ENCODE peak calls at places on chromosome 17, in nine cellular contexts. R is transverse colon, G is mucosa of descending colon, C is WERI-Rb-1, B is vagina, E is cardiac fibroblast, L is uterus, S is AG10803, K is heart left ventricle. W is an unnamed sample.
A peak's percentile ranks its signal among the peaks of the same experiment; 100 is the strongest.

GRCh38 chr17:48732688-48733629 is 4.4 kb upstream of the HOXB13 start:
- DNase-seq in L (no peak), B (no peak), S (no peak), E (no peak), R (no peak), G (no peak), C (no peak), K (no peak), W (no peak)

GRCh38 chr17:28657756-28658155 is 4.0 kb downstream of the SDF2 start:
- DNase-seq in K (no peak), C (no peak), B (no peak), R (no peak), L (no peak), G (no peak), E (no peak), S (no peak), W (peak; percentile 48)

GRCh38 chr17:65556014-65556909 is 5.2 kb downstream of the AXIN2 start:
- DNase-seq in G (peak; percentile 91), E (peak; percentile 74), S (peak; percentile 73), L (peak; percentile 88), C (peak; percentile 89), R (peak; percentile 94), B (no peak), K (peak; percentile 85), W (peak; percentile 52)

GRCh38 chr17:29099527-29099926 is 56.6 kb downstream of the PIPOX start:
- DNase-seq in C (no peak), B (no peak), K (no peak), G (no peak), L (no peak), E (no peak), R (no peak), S (no peak), W (no peak)

GRCh38 chr17:45240905-45241314 is 19.2 kb downstream of the FMNL1 start:
- DNase-seq in R (no peak), B (no peak), C (no peak), K (no peak), S (no peak), L (no peak), G (no peak), E (no peak), W (no peak)

GRCh38 chr17:9924735-9925191 is 19.7 kb upstream of the RCVRN start:
- DNase-seq in L (no peak), S (peak; percentile 64), K (no peak), B (no peak), R (no peak), C (peak; percentile 57), G (no peak), E (peak; percentile 78), W (peak; percentile 49)

GRCh38 chr17:66707051-66707450 is 127.9 kb upstream of the CACNG5 start:
- DNase-seq in R (no peak), S (no peak), B (no peak), K (no peak), E (no peak), C (no peak), G (no peak), L (no peak), W (no peak)

GRCh38 chr17:79843917-79844815 is 4.9 kb upstream of the CBX4 start:
- DNase-seq in E (peak; percentile 79), S (peak; percentile 73), R (peak; percentile 69), C (peak; percentile 72), K (peak; percentile 84), L (no peak), B (no peak), G (peak; percentile 72), W (no peak)

GRCh38 chr17:15029469-15029868 is 235.7 kb downstream of the PMP22 start:
- DNase-seq in E (no peak), B (no peak), G (no peak), C (no peak), R (no peak), L (no peak), S (no peak), K (no peak), W (no peak)

GRCh38 chr17:55237268-55237667 is 27.5 kb upstream of the HLF start:
- DNase-seq in R (no peak), E (no peak), S (peak; percentile 10), L (no peak), G (no peak), K (no peak), B (no peak), C (no peak), W (no peak)

GRCh38 chr17:7818746-7819645 is 15.0 kb upstream of the KDM6B start:
- DNase-seq in C (no peak), R (no peak), S (no peak), K (no peak), L (no peak), E (no peak), G (no peak), B (no peak), W (no peak)

GRCh38 chr17:76962858-76963257 is 94.7 kb downstream of the MGAT5B start:
- DNase-seq in L (no peak), K (no peak), E (no peak), S (no peak), R (no peak), C (no peak), G (no peak), B (no peak), W (no peak)

GRCh38 chr17:17151055-17151454 is 55.1 kb downstream of the PLD6 start:
- DNase-seq in R (no peak), B (no peak), G (no peak), K (no peak), E (peak; percentile 59), L (no peak), C (no peak), S (peak; percentile 84), W (peak; percentile 77)

GRCh38 chr17:67011527-67012175 is 32.7 kb upstream of the CACNG1 start:
- DNase-seq in G (no peak), E (no peak), L (no peak), C (no peak), B (no peak), S (no peak), R (no peak), K (no peak), W (no peak)

GRCh38 chr17:35795007-35795870 is at the start of gene MMP28:
- DNase-seq in B (peak; percentile 46), G (peak; percentile 87), C (peak; percentile 51), E (no peak), K (peak; percentile 50), L (no peak), S (no peak), R (peak; percentile 84), W (no peak)

GRCh38 chr17:18319604-18320256 is 4.6 kb downstream of the SMCR8 start:
- DNase-seq in L (no peak), S (peak; percentile 77), C (peak; percentile 59), E (peak; percentile 84), K (peak; percentile 51), G (no peak), B (no peak), R (no peak), W (peak; percentile 50)

GRCh38 chr17:31425646-31426045 is 34.2 kb downstream of the RAB11FIP4 start:
- DNase-seq in G (peak; percentile 41), B (no peak), C (peak; percentile 62), E (no peak), L (no peak), S (no peak), R (no peak), K (peak; percentile 56), W (no peak)

DNA sequence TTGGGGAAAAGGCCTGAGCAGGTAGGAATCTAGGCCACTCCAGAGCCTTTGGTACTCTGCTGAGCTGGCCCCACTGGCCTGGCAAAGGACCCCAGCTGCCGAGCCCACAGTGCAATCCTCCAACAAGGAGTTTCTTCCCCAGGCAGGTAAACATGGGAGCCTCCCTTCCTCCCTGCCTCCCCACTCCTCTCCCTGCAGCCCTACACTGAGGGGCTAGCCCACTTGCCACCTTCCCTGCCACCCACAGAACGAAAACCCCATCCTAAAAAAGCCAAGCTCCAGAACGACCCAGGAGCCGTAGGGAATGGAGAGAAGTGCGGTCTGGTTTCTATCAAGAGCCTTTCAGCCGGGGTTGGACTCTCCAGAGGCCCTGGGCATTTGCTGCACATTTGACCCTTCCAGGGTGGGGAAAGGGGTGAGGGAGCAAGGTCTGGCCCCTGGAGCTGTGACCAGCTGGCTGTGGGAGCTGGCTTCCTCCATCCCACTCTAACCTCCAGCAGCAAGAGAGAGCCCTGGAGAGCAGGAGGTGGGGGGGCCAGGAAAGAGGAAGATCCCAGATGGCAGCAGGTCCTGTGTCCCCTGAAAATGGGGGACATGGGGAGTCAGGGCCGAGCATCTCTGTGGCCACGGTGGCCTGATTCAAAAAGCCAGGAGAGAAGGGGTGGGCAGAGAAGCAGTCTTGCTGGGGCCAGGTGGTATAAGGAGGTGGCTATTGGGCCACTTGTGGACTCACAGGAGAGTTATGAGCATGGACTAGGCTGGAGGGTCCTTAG is 1.3 kb downstream of the HID1 start:
- DNase-seq in S (no peak), G (no peak), B (no peak), K (no peak), R (no peak), C (no peak), L (no peak), E (no peak), W (no peak)
- H3K4me3 ChIP-seq in S (no peak overlapping the region), G (peak overlapping the region; percentile 34), B (peak overlapping the region; percentile 74), K (peak overlapping the region; percentile 80), R (peak overlapping the region; percentile 71), C (no peak overlapping the region), L (no peak overlapping the region), E (no peak overlapping the region), W (no peak overlapping the region)

GRCh38 chr17:81258292-81258691 is 19.2 kb downstream of the NDUFAF8 start:
- DNase-seq in S (no peak), K (no peak), C (no peak), E (no peak), G (no peak), L (no peak), B (no peak), R (no peak), W (no peak)
- TF ChIP-seq CTCF in S (no peak), K (no peak), C (peak; percentile 74), E (no peak), G (no peak), L (no peak), B (no peak), R (no peak), W (no peak)

DNA sequence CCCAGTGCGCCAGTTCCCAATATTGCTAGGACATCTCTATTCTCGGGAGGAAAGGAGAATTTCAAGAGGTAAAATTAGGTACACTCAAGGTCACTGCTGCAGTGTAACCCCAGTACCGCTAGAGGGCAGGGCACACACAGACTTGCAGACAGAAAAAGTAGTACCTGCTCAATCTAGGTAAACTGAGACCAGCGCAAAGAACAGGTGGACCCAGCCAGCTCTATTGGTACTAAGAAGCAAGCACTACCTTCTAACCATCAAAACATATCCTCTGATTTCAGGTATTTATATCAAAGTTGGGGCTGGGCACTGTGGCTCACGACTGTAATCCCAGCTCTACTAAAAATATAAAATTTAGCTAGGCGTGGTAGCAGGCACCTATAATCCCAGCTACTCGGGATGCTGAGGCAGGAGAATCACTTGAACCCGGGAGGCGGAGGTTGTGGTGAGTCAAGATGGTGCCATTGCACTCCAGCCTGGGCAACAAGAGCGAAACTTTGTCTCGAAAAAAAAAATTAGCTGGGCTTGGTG is 3.6 kb upstream of the WDR81 start:
- DNase-seq in C (peak; percentile 69), R (peak; percentile 80), K (peak; percentile 65), L (peak; percentile 73), E (peak; percentile 71), S (peak; percentile 45), G (no peak), B (no peak), W (peak; percentile 33)
- H3K4me3 ChIP-seq in C (peak overlapping the region; percentile 17), R (peak overlapping the region; percentile 27), K (no peak overlapping the region), L (no peak overlapping the region), E (no peak overlapping the region), S (no peak overlapping the region), G (no peak overlapping the region), B (no peak overlapping the region), W (no peak overlapping the region)

DNA sequence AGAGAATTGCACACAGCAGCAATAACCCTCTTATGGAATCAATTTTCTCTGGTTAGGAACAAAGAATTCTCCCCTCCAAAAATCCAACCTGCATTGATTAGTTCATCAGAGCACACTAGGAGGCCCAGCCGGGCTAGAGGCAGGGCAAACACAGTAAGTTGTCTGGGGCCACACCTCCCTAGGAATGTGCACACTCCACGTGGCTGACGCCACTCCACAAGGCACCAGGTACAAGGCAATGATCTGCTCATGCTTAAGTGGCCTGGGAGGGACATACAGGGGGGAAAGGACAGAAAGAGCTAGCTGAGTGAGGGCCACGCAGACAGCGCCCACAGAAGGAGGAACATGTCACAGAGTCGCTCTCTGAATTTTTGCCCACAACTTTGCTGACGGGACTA is 107.6 kb downstream of the SLC39A11 start:
- DNase-seq in C (no peak), B (no peak), L (no peak), K (no peak), G (no peak), E (no peak), R (no peak), S (no peak), W (peak; percentile 47)
- TF ChIP-seq CTCF in C (no peak), B (no peak), L (no peak), K (no peak), G (no peak), E (no peak), R (no peak), S (no peak), W (no peak)